ENCODE peak calls at places on chromosomes 3 and 15, in four cellular contexts. One of them, this sample, is unnamed.

GRCh38 chr15:25597576-25597975 is 158.8 kb upstream of the UBE3A start:
- DNase-seq in activated CD8-positive, alpha-beta memory T cell treated with anti-CD3 and anti-CD28 coated beads, Interleukin-2, amount 50 U/mL, for 48 hours: no peak
- DNase-seq in Kasumi-1: no peak
- DNase-seq in stimulated activated CD8-positive, alpha-beta memory T cell treated with anti-CD3 and anti-CD28 coated beads, Interleukin-2, amount 100 ng/mL, for 1 hour: no peak
- DNase-seq in this sample: no peak

GRCh38 chr15:75836953-75837321 is 6.3 kb upstream of the UBE2Q2 start:
- DNase-seq in activated CD8-positive, alpha-beta memory T cell treated with anti-CD3 and anti-CD28 coated beads, Interleukin-2, amount 50 U/mL, for 48 hours: no peak
- DNase-seq in stimulated activated CD8-positive, alpha-beta memory T cell treated with anti-CD3 and anti-CD28 coated beads, Interleukin-2, amount 100 ng/mL, for 1 hour: peak; percentile 20
- DNase-seq in Kasumi-1: peak; percentile 92
- DNase-seq in this sample: peak; percentile 37

GRCh38 chr3:143998266-143998665 is 26.6 kb downstream of the DIPK2A start:
- DNase-seq in activated CD8-positive, alpha-beta memory T cell treated with anti-CD3 and anti-CD28 coated beads, Interleukin-2, amount 50 U/mL, for 48 hours: no peak
- DNase-seq in Kasumi-1: no peak
- DNase-seq in stimulated activated CD8-positive, alpha-beta memory T cell treated with anti-CD3 and anti-CD28 coated beads, Interleukin-2, amount 100 ng/mL, for 1 hour: no peak
- DNase-seq in this sample: no peak

GRCh38 chr3:116112686-116113085 is 332.6 kb downstream of the LSAMP start:
- DNase-seq in stimulated activated CD8-positive, alpha-beta memory T cell treated with anti-CD3 and anti-CD28 coated beads, Interleukin-2, amount 100 ng/mL, for 1 hour: no peak
- DNase-seq in Kasumi-1: no peak
- DNase-seq in activated CD8-positive, alpha-beta memory T cell treated with anti-CD3 and anti-CD28 coated beads, Interleukin-2, amount 50 U/mL, for 48 hours: no peak
- DNase-seq in this sample: no peak

GRCh38 chr3:71210257-71211002 is 373.1 kb downstream of the FOXP1 start:
- DNase-seq in stimulated activated CD8-positive, alpha-beta memory T cell treated with anti-CD3 and anti-CD28 coated beads, Interleukin-2, amount 100 ng/mL, for 1 hour: no peak
- DNase-seq in Kasumi-1: no peak
- DNase-seq in activated CD8-positive, alpha-beta memory T cell treated with anti-CD3 and anti-CD28 coated beads, Interleukin-2, amount 50 U/mL, for 48 hours: no peak
- DNase-seq in this sample: no peak

GRCh38 chr3:4983739-4984510 is 4.7 kb downstream of the BHLHE40 start:
- DNase-seq in activated CD8-positive, alpha-beta memory T cell treated with anti-CD3 and anti-CD28 coated beads, Interleukin-2, amount 50 U/mL, for 48 hours: peak; percentile 86
- DNase-seq in stimulated activated CD8-positive, alpha-beta memory T cell treated with anti-CD3 and anti-CD28 coated beads, Interleukin-2, amount 100 ng/mL, for 1 hour: peak; percentile 64
- DNase-seq in Kasumi-1: peak; percentile 91
- DNase-seq in this sample: peak; percentile 92

GRCh38 chr3:13535526-13535875 is 13.4 kb upstream of the FBLN2 start:
- DNase-seq in activated CD8-positive, alpha-beta memory T cell treated with anti-CD3 and anti-CD28 coated beads, Interleukin-2, amount 50 U/mL, for 48 hours: no peak
- DNase-seq in Kasumi-1: no peak
- DNase-seq in stimulated activated CD8-positive, alpha-beta memory T cell treated with anti-CD3 and anti-CD28 coated beads, Interleukin-2, amount 100 ng/mL, for 1 hour: no peak
- DNase-seq in this sample: no peak

GRCh38 chr3:57691411-57692133 is 1.3 kb downstream of the DENND6A start:
- DNase-seq in Kasumi-1: no peak
- DNase-seq in stimulated activated CD8-positive, alpha-beta memory T cell treated with anti-CD3 and anti-CD28 coated beads, Interleukin-2, amount 100 ng/mL, for 1 hour: no peak
- DNase-seq in activated CD8-positive, alpha-beta memory T cell treated with anti-CD3 and anti-CD28 coated beads, Interleukin-2, amount 50 U/mL, for 48 hours: peak; percentile 62
- DNase-seq in this sample: no peak

GRCh38 chr3:123330441-123330991 is 118.4 kb downstream of the ADCY5 start:
- DNase-seq in activated CD8-positive, alpha-beta memory T cell treated with anti-CD3 and anti-CD28 coated beads, Interleukin-2, amount 50 U/mL, for 48 hours: no peak
- DNase-seq in stimulated activated CD8-positive, alpha-beta memory T cell treated with anti-CD3 and anti-CD28 coated beads, Interleukin-2, amount 100 ng/mL, for 1 hour: no peak
- DNase-seq in Kasumi-1: no peak
- DNase-seq in this sample: no peak

GRCh38 chr3:42652611-42653302 is 740 bp upstream of the ZBTB47 start:
- DNase-seq in stimulated activated CD8-positive, alpha-beta memory T cell treated with anti-CD3 and anti-CD28 coated beads, Interleukin-2, amount 100 ng/mL, for 1 hour: no peak
- DNase-seq in activated CD8-positive, alpha-beta memory T cell treated with anti-CD3 and anti-CD28 coated beads, Interleukin-2, amount 50 U/mL, for 48 hours: no peak
- DNase-seq in Kasumi-1: peak; percentile 86
- DNase-seq in this sample: peak; percentile 95

GRCh38 chr15:62809106-62809967 is 233.2 kb upstream of the TPM1 start:
- DNase-seq in activated CD8-positive, alpha-beta memory T cell treated with anti-CD3 and anti-CD28 coated beads, Interleukin-2, amount 50 U/mL, for 48 hours: peak; percentile 25
- DNase-seq in stimulated activated CD8-positive, alpha-beta memory T cell treated with anti-CD3 and anti-CD28 coated beads, Interleukin-2, amount 100 ng/mL, for 1 hour: no peak
- DNase-seq in Kasumi-1: no peak
- DNase-seq in this sample: no peak

GRCh38 chr3:47419083-47420043 is 38.5 kb downstream of the PTPN23 start:
- DNase-seq in stimulated activated CD8-positive, alpha-beta memory T cell treated with anti-CD3 and anti-CD28 coated beads, Interleukin-2, amount 100 ng/mL, for 1 hour: no peak
- DNase-seq in Kasumi-1: no peak
- DNase-seq in activated CD8-positive, alpha-beta memory T cell treated with anti-CD3 and anti-CD28 coated beads, Interleukin-2, amount 50 U/mL, for 48 hours: no peak
- DNase-seq in this sample: no peak

GRCh38 chr3:141370065-141370533 is 1.8 kb downstream of the ZBTB38 start:
- DNase-seq in stimulated activated CD8-positive, alpha-beta memory T cell treated with anti-CD3 and anti-CD28 coated beads, Interleukin-2, amount 100 ng/mL, for 1 hour: no peak
- DNase-seq in Kasumi-1: peak; percentile 88
- DNase-seq in activated CD8-positive, alpha-beta memory T cell treated with anti-CD3 and anti-CD28 coated beads, Interleukin-2, amount 50 U/mL, for 48 hours: no peak
- DNase-seq in this sample: no peak

GRCh38 chr3:183536238-183536880 is 19.1 kb downstream of the KLHL6 start:
- DNase-seq in Kasumi-1: no peak
- DNase-seq in activated CD8-positive, alpha-beta memory T cell treated with anti-CD3 and anti-CD28 coated beads, Interleukin-2, amount 50 U/mL, for 48 hours: no peak
- DNase-seq in stimulated activated CD8-positive, alpha-beta memory T cell treated with anti-CD3 and anti-CD28 coated beads, Interleukin-2, amount 100 ng/mL, for 1 hour: no peak
- DNase-seq in this sample: no peak

GRCh38 chr3:40079203-40079844 is 230.2 kb upstream of the EIF1B start:
- DNase-seq in stimulated activated CD8-positive, alpha-beta memory T cell treated with anti-CD3 and anti-CD28 coated beads, Interleukin-2, amount 100 ng/mL, for 1 hour: no peak
- DNase-seq in activated CD8-positive, alpha-beta memory T cell treated with anti-CD3 and anti-CD28 coated beads, Interleukin-2, amount 50 U/mL, for 48 hours: no peak
- DNase-seq in Kasumi-1: no peak
- DNase-seq in this sample: no peak

GRCh38 chr15:69679623-69680228 is 227.1 kb downstream of the RPLP1 start:
- DNase-seq in Kasumi-1: no peak
- DNase-seq in activated CD8-positive, alpha-beta memory T cell treated with anti-CD3 and anti-CD28 coated beads, Interleukin-2, amount 50 U/mL, for 48 hours: peak; percentile 79
- DNase-seq in stimulated activated CD8-positive, alpha-beta memory T cell treated with anti-CD3 and anti-CD28 coated beads, Interleukin-2, amount 100 ng/mL, for 1 hour: no peak
- DNase-seq in this sample: no peak

GRCh38 chr3:141102372-141102771 is 51.2 kb downstream of the SPSB4 start:
- DNase-seq in Kasumi-1: no peak
- DNase-seq in stimulated activated CD8-positive, alpha-beta memory T cell treated with anti-CD3 and anti-CD28 coated beads, Interleukin-2, amount 100 ng/mL, for 1 hour: no peak
- DNase-seq in activated CD8-positive, alpha-beta memory T cell treated with anti-CD3 and anti-CD28 coated beads, Interleukin-2, amount 50 U/mL, for 48 hours: no peak
- DNase-seq in this sample: no peak

GRCh38 chr15:100726426-100727190 is 124.2 kb downstream of the ASB7 start:
- DNase-seq in Kasumi-1: no peak
- DNase-seq in activated CD8-positive, alpha-beta memory T cell treated with anti-CD3 and anti-CD28 coated beads, Interleukin-2, amount 50 U/mL, for 48 hours: no peak
- DNase-seq in stimulated activated CD8-positive, alpha-beta memory T cell treated with anti-CD3 and anti-CD28 coated beads, Interleukin-2, amount 100 ng/mL, for 1 hour: no peak
- DNase-seq in this sample: peak; percentile 6

GRCh38 chr3:194537732-194538247 is 51.0 kb upstream of the ATP13A3 start:
- DNase-seq in Kasumi-1: no peak
- DNase-seq in stimulated activated CD8-positive, alpha-beta memory T cell treated with anti-CD3 and anti-CD28 coated beads, Interleukin-2, amount 100 ng/mL, for 1 hour: no peak
- DNase-seq in activated CD8-positive, alpha-beta memory T cell treated with anti-CD3 and anti-CD28 coated beads, Interleukin-2, amount 50 U/mL, for 48 hours: no peak
- DNase-seq in this sample: no peak

GRCh38 chr3:189826566-189826965 is 195.4 kb downstream of the TP63 start:
- DNase-seq in activated CD8-positive, alpha-beta memory T cell treated with anti-CD3 and anti-CD28 coated beads, Interleukin-2, amount 50 U/mL, for 48 hours: no peak
- DNase-seq in Kasumi-1: no peak
- DNase-seq in stimulated activated CD8-positive, alpha-beta memory T cell treated with anti-CD3 and anti-CD28 coated beads, Interleukin-2, amount 100 ng/mL, for 1 hour: no peak
- DNase-seq in this sample: no peak

GRCh38 chr3:34229871-34230270 is 431.4 kb downstream of the PDCD6IP start:
- DNase-seq in Kasumi-1: no peak
- DNase-seq in stimulated activated CD8-positive, alpha-beta memory T cell treated with anti-CD3 and anti-CD28 coated beads, Interleukin-2, amount 100 ng/mL, for 1 hour: no peak
- DNase-seq in activated CD8-positive, alpha-beta memory T cell treated with anti-CD3 and anti-CD28 coated beads, Interleukin-2, amount 50 U/mL, for 48 hours: no peak
- DNase-seq in this sample: no peak

GRCh38 chr3:18211116-18211515 is 214.0 kb downstream of the SATB1 start:
- DNase-seq in activated CD8-positive, alpha-beta memory T cell treated with anti-CD3 and anti-CD28 coated beads, Interleukin-2, amount 50 U/mL, for 48 hours: no peak
- DNase-seq in Kasumi-1: no peak
- DNase-seq in stimulated activated CD8-positive, alpha-beta memory T cell treated with anti-CD3 and anti-CD28 coated beads, Interleukin-2, amount 100 ng/mL, for 1 hour: no peak
- DNase-seq in this sample: no peak

GRCh38 chr3:69328903-69329302 is 57.0 kb downstream of the FRMD4B start:
- DNase-seq in Kasumi-1: no peak
- DNase-seq in stimulated activated CD8-positive, alpha-beta memory T cell treated with anti-CD3 and anti-CD28 coated beads, Interleukin-2, amount 100 ng/mL, for 1 hour: no peak
- DNase-seq in activated CD8-positive, alpha-beta memory T cell treated with anti-CD3 and anti-CD28 coated beads, Interleukin-2, amount 50 U/mL, for 48 hours: no peak
- DNase-seq in this sample: no peak

GRCh38 chr3:111336511-111336910 is 205.5 kb upstream of the CD96 start:
- DNase-seq in activated CD8-positive, alpha-beta memory T cell treated with anti-CD3 and anti-CD28 coated beads, Interleukin-2, amount 50 U/mL, for 48 hours: no peak
- DNase-seq in stimulated activated CD8-positive, alpha-beta memory T cell treated with anti-CD3 and anti-CD28 coated beads, Interleukin-2, amount 100 ng/mL, for 1 hour: no peak
- DNase-seq in Kasumi-1: peak; percentile 10
- DNase-seq in this sample: no peak

GRCh38 chr3:117735481-117736101 is 1026.0 kb downstream of the TUSC7 start:
- DNase-seq in stimulated activated CD8-positive, alpha-beta memory T cell treated with anti-CD3 and anti-CD28 coated beads, Interleukin-2, amount 100 ng/mL, for 1 hour: no peak
- DNase-seq in Kasumi-1: no peak
- DNase-seq in activated CD8-positive, alpha-beta memory T cell treated with anti-CD3 and anti-CD28 coated beads, Interleukin-2, amount 50 U/mL, for 48 hours: no peak
- DNase-seq in this sample: no peak

GRCh38 chr3:194606163-194606562 is 27.1 kb downstream of the TMEM44 start:
- DNase-seq in stimulated activated CD8-positive, alpha-beta memory T cell treated with anti-CD3 and anti-CD28 coated beads, Interleukin-2, amount 100 ng/mL, for 1 hour: no peak
- DNase-seq in activated CD8-positive, alpha-beta memory T cell treated with anti-CD3 and anti-CD28 coated beads, Interleukin-2, amount 50 U/mL, for 48 hours: no peak
- DNase-seq in Kasumi-1: no peak
- DNase-seq in this sample: no peak

GRCh38 chr15:62486041-62486440 is 321.0 kb upstream of the C2CD4B start:
- DNase-seq in Kasumi-1: no peak
- DNase-seq in activated CD8-positive, alpha-beta memory T cell treated with anti-CD3 and anti-CD28 coated beads, Interleukin-2, amount 50 U/mL, for 48 hours: no peak
- DNase-seq in stimulated activated CD8-positive, alpha-beta memory T cell treated with anti-CD3 and anti-CD28 coated beads, Interleukin-2, amount 100 ng/mL, for 1 hour: no peak
- DNase-seq in this sample: no peak

GRCh38 chr3:57538465-57538864 is 5.7 kb downstream of the DNAH12 start:
- DNase-seq in stimulated activated CD8-positive, alpha-beta memory T cell treated with anti-CD3 and anti-CD28 coated beads, Interleukin-2, amount 100 ng/mL, for 1 hour: no peak
- DNase-seq in Kasumi-1: no peak
- DNase-seq in activated CD8-positive, alpha-beta memory T cell treated with anti-CD3 and anti-CD28 coated beads, Interleukin-2, amount 50 U/mL, for 48 hours: no peak
- DNase-seq in this sample: no peak

GRCh38 chr3:128491900-128492352 is 1.1 kb downstream of the GATA2 start:
- DNase-seq in activated CD8-positive, alpha-beta memory T cell treated with anti-CD3 and anti-CD28 coated beads, Interleukin-2, amount 50 U/mL, for 48 hours: no peak
- DNase-seq in Kasumi-1: no peak
- DNase-seq in stimulated activated CD8-positive, alpha-beta memory T cell treated with anti-CD3 and anti-CD28 coated beads, Interleukin-2, amount 100 ng/mL, for 1 hour: no peak
- DNase-seq in this sample: no peak

GRCh38 chr3:142046320-142047020 is 102.9 kb downstream of the TFDP2 start:
- DNase-seq in stimulated activated CD8-positive, alpha-beta memory T cell treated with anti-CD3 and anti-CD28 coated beads, Interleukin-2, amount 100 ng/mL, for 1 hour: no peak
- DNase-seq in activated CD8-positive, alpha-beta memory T cell treated with anti-CD3 and anti-CD28 coated beads, Interleukin-2, amount 50 U/mL, for 48 hours: no peak
- DNase-seq in Kasumi-1: peak; percentile 93
- DNase-seq in this sample: no peak

GRCh38 chr15:94327356-94327936 is 96.1 kb downstream of the MCTP2 start:
- DNase-seq in Kasumi-1: peak; percentile 78
- DNase-seq in stimulated activated CD8-positive, alpha-beta memory T cell treated with anti-CD3 and anti-CD28 coated beads, Interleukin-2, amount 100 ng/mL, for 1 hour: no peak
- DNase-seq in activated CD8-positive, alpha-beta memory T cell treated with anti-CD3 and anti-CD28 coated beads, Interleukin-2, amount 50 U/mL, for 48 hours: no peak
- DNase-seq in this sample: no peak

GRCh38 chr3:32424581-32425250 is 33.1 kb downstream of the CMTM7 start:
- DNase-seq in stimulated activated CD8-positive, alpha-beta memory T cell treated with anti-CD3 and anti-CD28 coated beads, Interleukin-2, amount 100 ng/mL, for 1 hour: no peak
- DNase-seq in activated CD8-positive, alpha-beta memory T cell treated with anti-CD3 and anti-CD28 coated beads, Interleukin-2, amount 50 U/mL, for 48 hours: no peak
- DNase-seq in Kasumi-1: peak; percentile 21
- DNase-seq in this sample: no peak

GRCh38 chr3:78690806-78691205 is 1077.0 kb downstream of the ROBO1 start:
- DNase-seq in stimulated activated CD8-positive, alpha-beta memory T cell treated with anti-CD3 and anti-CD28 coated beads, Interleukin-2, amount 100 ng/mL, for 1 hour: no peak
- DNase-seq in Kasumi-1: no peak
- DNase-seq in activated CD8-positive, alpha-beta memory T cell treated with anti-CD3 and anti-CD28 coated beads, Interleukin-2, amount 50 U/mL, for 48 hours: no peak
- DNase-seq in this sample: no peak

GRCh38 chr3:89697321-89697916 is 590.0 kb downstream of the EPHA3 start:
- DNase-seq in Kasumi-1: no peak
- DNase-seq in stimulated activated CD8-positive, alpha-beta memory T cell treated with anti-CD3 and anti-CD28 coated beads, Interleukin-2, amount 100 ng/mL, for 1 hour: no peak
- DNase-seq in activated CD8-positive, alpha-beta memory T cell treated with anti-CD3 and anti-CD28 coated beads, Interleukin-2, amount 50 U/mL, for 48 hours: no peak
- DNase-seq in this sample: peak; percentile 79

GRCh38 chr3:109545746-109546145 is 208.4 kb upstream of the DPPA4 start:
- DNase-seq in Kasumi-1: no peak
- DNase-seq in stimulated activated CD8-positive, alpha-beta memory T cell treated with anti-CD3 and anti-CD28 coated beads, Interleukin-2, amount 100 ng/mL, for 1 hour: no peak
- DNase-seq in activated CD8-positive, alpha-beta memory T cell treated with anti-CD3 and anti-CD28 coated beads, Interleukin-2, amount 50 U/mL, for 48 hours: no peak
- DNase-seq in this sample: no peak

GRCh38 chr3:45690331-45691035 is 1.3 kb downstream of the SACM1L start:
- DNase-seq in stimulated activated CD8-positive, alpha-beta memory T cell treated with anti-CD3 and anti-CD28 coated beads, Interleukin-2, amount 100 ng/mL, for 1 hour: no peak
- DNase-seq in activated CD8-positive, alpha-beta memory T cell treated with anti-CD3 and anti-CD28 coated beads, Interleukin-2, amount 50 U/mL, for 48 hours: no peak
- DNase-seq in Kasumi-1: peak; percentile 51
- DNase-seq in this sample: no peak

This sample was measured in lower leg skin.